ENCODE peak calls at places on chromosome 14, in four cellular contexts. H is HepG2, N is K562, X is WTC11. W is an unnamed sample.

GRCh38 chr14:74504874-74505617 is 11.5 kb downstream of the ISCA2 start:
- DNase-seq in H (no peak), N (no peak), X (no peak), W (no peak)

GRCh38 chr14:88129306-88130056 is 124.5 kb downstream of the GPR65 start:
- DNase-seq in X (no peak), N (no peak), H (no peak), W (no peak)

GRCh38 chr14:49863483-49864262 is 11.1 kb upstream of the NEMF start:
- DNase-seq in N (peak; percentile 44), H (no peak), X (no peak), W (no peak)

GRCh38 chr14:36973806-36974442 is 198.5 kb downstream of the SLC25A21 start:
- DNase-seq in X (no peak), N (no peak), H (no peak), W (peak; percentile 82)

GRCh38 chr14:74964787-74965769 is 9.7 kb upstream of the PGF start:
- DNase-seq in H (no peak), N (no peak), X (no peak), W (no peak)

GRCh38 chr14:30020271-30020670 is 92.6 kb upstream of the PRKD1 start:
- DNase-seq in N (no peak), X (no peak), H (no peak), W (no peak)

GRCh38 chr14:21101802-21102413 is 1.0 kb downstream of the TMEM253 start:
- DNase-seq in N (no peak), X (no peak), H (no peak), W (no peak)

GRCh38 chr14:24441904-24442239 is 704 bp downstream of the SDR39U1 start:
- DNase-seq in H (no peak), N (no peak), X (no peak), W (no peak)

GRCh38 chr14:68622856-68623255 is 170.0 kb downstream of the ZFP36L1 start:
- DNase-seq in X (no peak), N (no peak), H (no peak), W (no peak)

GRCh38 chr14:33127531-33127930 is 188.9 kb downstream of the NPAS3 start:
- DNase-seq in H (no peak), X (no peak), N (no peak), W (no peak)

GRCh38 chr14:105015242-105015641 is 5.6 kb downstream of the CDCA4 start:
- DNase-seq in N (no peak), H (no peak), X (no peak), W (no peak)
- TF ChIP-seq HMGXB4 in N (no peak), H (no peak), X (no peak), W (no peak)

DNA sequence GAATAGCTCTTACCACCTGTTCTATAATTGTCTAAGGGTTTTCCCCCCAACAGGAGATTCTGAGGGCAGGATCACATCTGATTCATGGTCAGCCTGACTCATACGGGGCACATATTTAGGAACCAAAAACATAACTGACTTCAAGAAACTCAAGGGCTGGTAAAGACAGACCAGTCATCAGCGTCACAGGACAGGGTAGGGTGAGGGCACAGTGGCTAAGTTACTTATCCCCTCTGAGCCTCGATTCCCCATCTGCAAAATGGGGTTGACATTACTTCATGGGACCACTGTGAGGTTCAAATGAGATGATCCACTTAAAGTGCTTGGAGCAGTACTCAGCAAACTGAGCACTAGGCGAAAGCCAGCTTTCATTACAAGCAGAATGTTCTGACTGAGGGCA is 606 bp downstream of the CINP start:
- DNase-seq in N (no peak), X (no peak), H (no peak), W (no peak)
- TF ChIP-seq HMGXB4 in N (no peak), X (no peak), H (no peak), W (no peak)

GRCh38 chr14:101927859-101928258 is 36.5 kb upstream of the DYNC1H1 start:
- DNase-seq in X (no peak), H (no peak), N (peak; percentile 80), W (no peak)
- TF ChIP-seq HMGXB4 in X (no peak), H (no peak), N (no peak), W (no peak)

DNA sequence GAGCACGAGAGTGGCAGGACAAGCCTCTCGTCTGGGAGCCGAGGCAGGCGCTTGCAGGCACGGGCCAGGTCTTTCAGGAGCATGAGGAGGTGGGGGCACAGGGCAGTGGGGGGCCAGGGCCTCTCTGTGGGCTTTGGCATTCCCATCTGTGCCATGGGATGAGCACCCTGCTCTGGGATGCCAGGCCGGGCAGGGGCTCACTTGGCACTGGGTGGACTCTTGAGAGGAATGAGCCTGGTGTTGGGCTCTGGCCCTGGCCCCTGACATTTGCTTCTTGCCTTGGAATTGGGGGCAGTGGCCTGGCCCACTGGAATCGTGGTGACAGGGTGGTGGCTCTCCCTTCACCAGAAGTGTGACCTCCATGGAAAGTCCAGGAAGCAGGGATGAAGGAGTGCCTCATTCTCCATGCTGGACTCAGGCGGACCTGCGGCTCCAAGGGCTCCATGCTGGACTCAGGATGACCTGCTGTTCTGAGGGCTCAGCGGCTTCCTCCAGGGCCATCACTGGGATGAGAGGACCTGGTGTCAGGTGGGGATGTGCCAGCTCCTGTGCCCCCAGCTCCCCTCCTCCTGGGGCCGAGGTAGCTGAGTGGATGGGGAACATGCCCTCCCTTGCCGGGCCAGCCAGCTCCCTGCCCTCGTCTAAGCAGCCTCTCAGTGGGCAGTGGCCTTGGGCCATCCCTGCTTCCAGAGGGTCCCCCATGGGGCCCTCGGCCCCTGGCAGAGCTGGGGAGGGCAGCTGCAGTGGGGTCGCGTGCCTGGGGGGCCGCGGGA is 220.3 kb downstream of the KIF26A start:
- DNase-seq in H (no peak), N (no peak), X (no peak), W (no peak)
- TF ChIP-seq HMGXB4 in H (no peak), N (no peak), X (no peak), W (no peak)

GRCh38 chr14:99604766-99605298 is 825 bp upstream of the CCDC85C start:
- DNase-seq in N (peak; percentile 39), X (peak; percentile 46), H (no peak), W (peak; percentile 48)

GRCh38 chr14:99602054-99602787 is 1.8 kb downstream of the CCDC85C start:
- DNase-seq in N (no peak), X (no peak), H (peak; percentile 31), W (no peak)

GRCh38 chr14:99602788-99603415 is 1.1 kb downstream of the CCDC85C start:
- DNase-seq in X (no peak), N (no peak), H (no peak), W (no peak)

GRCh38 chr14:99603965-99604765 is at the start of gene CCDC85C:
- DNase-seq in N (peak; percentile 96), X (peak; percentile 95), H (peak; percentile 81), W (peak; percentile 91)

DNA sequence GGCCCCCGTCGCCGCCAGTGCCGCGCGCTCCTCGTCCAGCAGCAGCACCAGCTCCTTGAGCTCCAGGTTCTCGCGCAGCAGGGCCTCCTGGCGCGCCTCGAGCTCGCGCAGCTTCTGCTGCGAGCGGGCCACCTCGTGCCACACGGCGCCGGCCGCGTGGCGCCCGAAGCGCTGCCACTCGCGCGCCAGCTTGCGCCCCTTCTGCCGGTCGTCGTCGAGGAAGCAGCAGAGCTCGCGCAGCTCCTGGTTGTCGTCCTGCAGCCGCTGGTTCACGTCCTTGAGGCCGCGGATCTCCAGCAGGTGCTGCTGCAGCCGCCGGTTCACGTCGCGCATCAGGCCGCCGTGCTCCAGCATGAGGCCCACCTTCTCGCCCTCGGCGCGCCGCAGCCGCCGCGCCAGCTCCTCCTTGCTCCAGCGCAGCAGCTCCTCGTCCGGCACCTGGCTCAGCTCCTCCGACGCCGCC is 505 bp downstream of the CCDC85C start:
- DNase-seq in H (no peak), N (no peak), X (peak; percentile 58), W (no peak)
- TF ChIP-seq HMGXB4 in H (peak; percentile 52), N (no peak), X (peak; percentile 91), W (no peak)

GRCh38 chr14:104519721-104520120 is 59.8 kb upstream of the C14orf180 start:
- DNase-seq in X (no peak), H (no peak), N (no peak), W (no peak)

GRCh38 chr14:104522926-104523545 is 56.5 kb upstream of the C14orf180 start:
- DNase-seq in H (no peak), N (no peak), X (no peak), W (no peak)

GRCh38 chr14:104520620-104521410 is 58.7 kb upstream of the C14orf180 start:
- DNase-seq in X (no peak), H (no peak), N (no peak), W (no peak)

GRCh38 chr14:104523546-104523935 is 56.0 kb upstream of the C14orf180 start:
- DNase-seq in N (no peak), X (no peak), H (no peak), W (no peak)

DNA sequence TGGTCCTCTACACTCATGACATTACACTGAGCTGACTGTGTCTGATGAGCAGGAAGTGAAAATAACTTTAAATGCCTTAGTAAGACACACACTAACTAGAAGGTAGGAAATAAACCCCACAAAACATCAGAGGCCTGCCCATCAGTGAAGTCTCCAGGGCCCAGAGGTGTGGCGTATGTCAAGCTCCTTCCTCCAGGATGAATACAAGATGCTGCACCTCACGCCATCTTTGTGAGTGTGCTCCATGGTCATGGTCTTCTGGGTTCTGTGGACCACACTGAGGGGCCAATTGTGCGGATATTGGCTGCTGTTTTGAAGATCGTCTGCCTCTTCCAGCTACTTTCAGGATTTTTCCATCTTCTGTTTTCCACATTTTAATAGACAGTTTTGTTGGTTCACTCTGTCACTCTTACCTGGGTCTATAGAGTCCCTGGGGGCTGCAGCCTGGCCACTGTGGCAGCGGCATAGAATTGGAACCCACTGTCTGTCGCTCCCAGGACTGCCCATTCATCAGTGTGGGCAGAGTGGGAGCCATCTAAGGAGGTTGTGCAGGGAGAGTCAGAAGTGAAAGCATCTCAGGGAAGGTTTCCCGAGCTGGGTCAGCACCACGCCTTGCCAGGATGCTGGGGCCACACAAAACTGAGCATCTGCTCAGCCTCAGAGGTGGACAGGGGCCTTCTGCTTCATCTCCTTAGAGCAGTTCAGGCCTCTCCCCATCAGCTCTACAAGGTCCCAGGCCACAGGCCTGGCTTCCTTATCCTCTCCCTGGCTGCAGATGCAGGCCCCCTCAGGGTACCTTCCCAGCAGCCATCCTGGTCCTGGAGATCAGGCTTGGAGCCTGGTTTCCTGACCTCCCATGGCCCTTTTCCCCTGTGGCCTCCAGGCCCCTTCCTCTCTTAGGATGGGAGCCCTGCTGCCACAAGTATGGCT is 57.5 kb upstream of the C14orf180 start:
- DNase-seq in N (no peak), X (no peak), H (no peak), W (no peak)
- TF ChIP-seq HMGXB4 in N (no peak), X (no peak), H (no peak), W (no peak)

GRCh38 chr14:70473825-70474224 is 21.9 kb downstream of the ADAM21 start:
- DNase-seq in N (no peak), H (no peak), X (no peak), W (no peak)

GRCh38 chr14:70468731-70469130 is 16.8 kb downstream of the ADAM21 start:
- DNase-seq in X (no peak), H (no peak), N (no peak), W (no peak)

DNA sequence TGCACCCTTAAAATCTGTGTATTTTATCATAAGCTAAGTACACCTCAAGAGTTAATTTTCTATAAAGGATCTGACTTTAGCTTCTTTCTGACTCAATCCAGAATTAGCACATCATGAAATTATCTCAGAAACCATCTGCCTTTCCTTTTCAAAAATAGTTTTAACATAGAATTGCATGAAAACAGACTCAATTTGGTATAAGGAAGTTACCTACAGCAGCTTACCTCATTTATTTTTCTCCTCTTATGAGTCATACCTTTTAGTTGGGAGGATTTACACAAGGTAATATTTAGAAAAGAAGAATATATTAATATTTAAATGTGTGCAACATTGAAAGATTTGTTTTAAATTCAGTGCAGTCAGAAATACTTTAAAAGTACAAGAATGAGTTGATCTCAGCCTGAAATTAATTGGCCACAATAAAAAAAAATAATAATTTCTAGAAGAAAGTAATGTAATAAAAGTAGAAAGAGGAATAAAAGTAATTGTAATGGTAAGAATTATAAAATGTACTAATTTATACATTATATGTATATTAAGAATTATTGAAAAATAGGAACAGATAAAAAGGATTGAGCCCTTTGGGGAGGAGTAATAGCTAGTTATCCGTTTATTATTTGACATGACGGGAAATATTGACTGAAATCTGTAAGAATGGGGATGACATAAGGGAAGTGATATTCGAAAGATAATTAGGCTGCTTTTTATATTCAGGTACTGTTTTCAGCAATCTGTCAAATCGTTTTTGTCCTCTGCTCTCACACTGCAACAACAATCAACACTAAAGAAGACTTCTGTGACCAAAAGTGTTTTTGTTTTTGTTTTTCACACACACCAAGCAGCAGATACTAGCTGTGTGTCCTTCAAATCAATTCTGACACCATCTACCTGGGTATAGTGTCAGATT is 20.5 kb downstream of the ADAM21 start:
- DNase-seq in H (no peak), X (no peak), N (no peak), W (no peak)
- TF ChIP-seq HMGXB4 in H (no peak), X (no peak), N (no peak), W (no peak)